ENCODE peak calls at places on chromosomes 13 and 19, in four cellular contexts. One of them, this sample, is unnamed.

GRCh38 chr19:3121821-3122511 is 13.9 kb upstream of the GNA15 start:
- DNase-seq in IMR-90: no peak
- DNase-seq in H9: no peak
- DNase-seq in H1: no peak
- DNase-seq in this sample: no peak

GRCh38 chr13:114068723-114069322 is 63.6 kb downstream of the RASA3 start:
- DNase-seq in IMR-90: peak; percentile 77
- DNase-seq in H9: no peak
- DNase-seq in H1: no peak
- DNase-seq in this sample: no peak

GRCh38 chr13:36261011-36261410 is 36.6 kb downstream of the CCDC169 start:
- DNase-seq in IMR-90: no peak
- DNase-seq in H9: no peak
- DNase-seq in H1: no peak
- DNase-seq in this sample: no peak

GRCh38 chr13:101554420-101555125 is 102.1 kb downstream of the ITGBL1 start:
- DNase-seq in IMR-90: no peak
- DNase-seq in H9: no peak
- DNase-seq in H1: no peak
- DNase-seq in this sample: no peak

GRCh38 chr13:44249439-44249838 is 124.2 kb upstream of the SERP2 start:
- DNase-seq in IMR-90: peak; percentile 77
- DNase-seq in H9: no peak
- DNase-seq in H1: no peak
- DNase-seq in this sample: no peak

GRCh38 chr13:44989071-44989889 is at the start of the genes GPALPP1 and NUFIP1:
- DNase-seq in IMR-90: peak; percentile 95
- DNase-seq in H9: peak; percentile 92
- DNase-seq in H1: peak; percentile 95
- DNase-seq in this sample: peak; percentile 91

GRCh38 chr19:7767487-7767886 is 4.4 kb downstream of the CLEC4M start:
- DNase-seq in IMR-90: no peak
- DNase-seq in H9: no peak
- DNase-seq in H1: no peak
- DNase-seq in this sample: no peak

GRCh38 chr19:6250024-6250605 is 29.7 kb downstream of the MLLT1 start:
- DNase-seq in IMR-90: peak; percentile 80
- DNase-seq in H9: no peak
- DNase-seq in H1: no peak
- DNase-seq in this sample: no peak

GRCh38 chr19:38617764-38618589 is at the start of gene MAP4K1:
- DNase-seq in IMR-90: no peak
- DNase-seq in H9: no peak
- DNase-seq in H1: no peak
- DNase-seq in this sample: no peak

GRCh38 chr13:29458419-29458818 is 137.1 kb downstream of the SLC7A1 start:
- DNase-seq in IMR-90: no peak
- DNase-seq in H9: no peak
- DNase-seq in H1: no peak
- DNase-seq in this sample: no peak

GRCh38 chr19:4197625-4198466 is 15.4 kb downstream of the ANKRD24 start:
- DNase-seq in IMR-90: no peak
- DNase-seq in H9: peak; percentile 63
- DNase-seq in H1: peak; percentile 80
- DNase-seq in this sample: no peak

GRCh38 chr13:70630247-70630646 is 522.0 kb upstream of the KLHL1 start:
- DNase-seq in IMR-90: no peak
- DNase-seq in H9: peak; percentile 47
- DNase-seq in H1: no peak
- DNase-seq in this sample: no peak

GRCh38 chr13:75904012-75904411 is 267.9 kb downstream of the LMO7 start:
- DNase-seq in IMR-90: no peak
- DNase-seq in H9: no peak
- DNase-seq in H1: no peak
- DNase-seq in this sample: no peak

GRCh38 chr19:56707821-56708220 is 36.3 kb upstream of the ZNF835 start:
- DNase-seq in IMR-90: no peak
- DNase-seq in H9: no peak
- DNase-seq in H1: no peak
- DNase-seq in this sample: no peak
- H2BK15ac ChIP-seq in IMR-90: no peak overlapping the region
- H2BK15ac ChIP-seq in H9: no peak overlapping the region
- H2BK15ac ChIP-seq in H1: no peak overlapping the region
- H2BK15ac ChIP-seq in this sample: no peak overlapping the region

GRCh38 chr13:110493161-110493593 is 68.3 kb downstream of the RAB20 start:
- DNase-seq in IMR-90: no peak
- DNase-seq in H9: no peak
- DNase-seq in H1: no peak
- DNase-seq in this sample: no peak

GRCh38 chr13:110491869-110492268 is 69.7 kb downstream of the RAB20 start:
- DNase-seq in IMR-90: no peak
- DNase-seq in H9: no peak
- DNase-seq in H1: no peak
- DNase-seq in this sample: no peak

GRCh38 chr13:110493613-110494012 is 67.9 kb downstream of the RAB20 start:
- DNase-seq in IMR-90: no peak
- DNase-seq in H9: no peak
- DNase-seq in H1: no peak
- DNase-seq in this sample: no peak

GRCh38 chr13:110490009-110490770 is 71.3 kb downstream of the RAB20 start:
- DNase-seq in IMR-90: no peak
- DNase-seq in H9: no peak
- DNase-seq in H1: no peak
- DNase-seq in this sample: no peak

GRCh38 chr13:110492299-110493160 is 69.0 kb downstream of the RAB20 start:
- DNase-seq in IMR-90: no peak
- DNase-seq in H9: no peak
- DNase-seq in H1: no peak
- DNase-seq in this sample: no peak
- H3K4me2 ChIP-seq in IMR-90: no peak overlapping the region
- H3K4me2 ChIP-seq in H9: no peak overlapping the region
- H3K4me2 ChIP-seq in H1: no peak overlapping the region
- H3K4me2 ChIP-seq in this sample: no peak overlapping the region

GRCh38 chr19:58558066-58558622 is at the start of gene UBE2M:
- DNase-seq in IMR-90: no peak
- DNase-seq in H9: peak; percentile 66
- DNase-seq in H1: no peak
- DNase-seq in this sample: no peak
- H2BK15ac ChIP-seq in IMR-90: peak within 1 kb of the TSS; percentile 67
- H2BK15ac ChIP-seq in H9: peak within 1 kb of the TSS; percentile 76
- H2BK15ac ChIP-seq in H1: peak within 1 kb of the TSS; percentile 97
- H2BK15ac ChIP-seq in this sample: no peak within 1 kb of the TSS

GRCh38 chr13:32225494-32225931 is 89.7 kb downstream of the ZAR1L start:
- DNase-seq in IMR-90: peak; percentile 92
- DNase-seq in H9: no peak
- DNase-seq in H1: no peak
- DNase-seq in this sample: no peak
- H3K4me2 ChIP-seq in IMR-90: peak overlapping the region; percentile 18
- H3K4me2 ChIP-seq in H9: no peak overlapping the region
- H3K4me2 ChIP-seq in H1: no peak overlapping the region
- H3K4me2 ChIP-seq in this sample: no peak overlapping the region

GRCh38 chr19:5222821-5223321 is 117.7 kb downstream of the PTPRS start:
- DNase-seq in IMR-90: no peak
- DNase-seq in H9: no peak
- DNase-seq in H1: no peak
- DNase-seq in this sample: no peak
- H2BK15ac ChIP-seq in IMR-90: no peak overlapping the region
- H2BK15ac ChIP-seq in H9: no peak overlapping the region
- H2BK15ac ChIP-seq in H1: no peak overlapping the region
- H2BK15ac ChIP-seq in this sample: no peak overlapping the region

GRCh38 chr19:55485439-55486011 is 537 bp downstream of the NAT14 start:
- DNase-seq in IMR-90: no peak
- DNase-seq in H9: no peak
- DNase-seq in H1: peak; percentile 56
- DNase-seq in this sample: no peak
- H3K4me2 ChIP-seq in IMR-90: peak overlapping the region; percentile 91
- H3K4me2 ChIP-seq in H9: peak overlapping the region; percentile 52
- H3K4me2 ChIP-seq in H1: peak overlapping the region; percentile 89
- H3K4me2 ChIP-seq in this sample: peak overlapping the region; percentile 77